ENCODE peak calls at places on chromosome 11, in four cellular contexts. V is mesendoderm, R is H9, A is H1. E is an unnamed sample.
A peak's percentile ranks its signal among the peaks of the same experiment; 100 is the strongest.

GRCh38 chr11:10032991-10033390 is 261.0 kb downstream of the SBF2 start:
- DNase-seq in R (no peak), A (no peak), V (no peak), E (peak; percentile 29)

GRCh38 chr11:114185436-114185835 is 110.8 kb upstream of the NNMT start:
- DNase-seq in V (no peak), R (no peak), A (no peak), E (no peak)

GRCh38 chr11:131223198-131223975 is 147.0 kb upstream of the NTM start:
- DNase-seq in V (peak; percentile 89), R (no peak), A (no peak), E (no peak)

GRCh38 chr11:114260483-114260882 is 35.7 kb upstream of the NNMT start:
- DNase-seq in V (no peak), R (no peak), A (no peak), E (no peak)

GRCh38 chr11:125429807-125430678 is 66.0 kb downstream of the FEZ1 start:
- DNase-seq in A (no peak), V (no peak), R (no peak), E (no peak)

GRCh38 chr11:46305295-46305694 is 27.8 kb downstream of the CREB3L1 start:
- DNase-seq in V (no peak), R (no peak), A (no peak), E (peak; percentile 35)

GRCh38 chr11:57480409-57481137 is 20.2 kb downstream of the RTN4RL2 start:
- DNase-seq in A (no peak), V (peak; percentile 92), R (peak; percentile 87), E (peak; percentile 25)

GRCh38 chr11:105144887-105145286 is 5.3 kb upstream of the CARD18 start:
- DNase-seq in R (no peak), A (no peak), V (peak; percentile 2), E (peak; percentile 89)

GRCh38 chr11:113417428-113417827 is 29.8 kb downstream of the ANKK1 start:
- DNase-seq in R (no peak), A (no peak), V (no peak), E (no peak)

GRCh38 chr11:132078677-132079076 is 708.3 kb downstream of the NTM start:
- DNase-seq in A (no peak), R (no peak), V (no peak), E (no peak)

GRCh38 chr11:57124912-57125311 is 56.8 kb upstream of the LRRC55 start:
- DNase-seq in R (no peak), V (peak; percentile 36), A (no peak), E (no peak)

GRCh38 chr11:77647906-77648305 is 10.3 kb upstream of the CLNS1A start:
- DNase-seq in R (no peak), A (no peak), V (no peak), E (no peak)

GRCh38 chr11:116224154-116224888 is 548.5 kb downstream of the BUD13 start:
- DNase-seq in V (peak; percentile 53), R (peak; percentile 57), A (no peak), E (peak; percentile 22)

GRCh38 chr11:103031834-103032233 is 60.1 kb downstream of the DCUN1D5 start:
- DNase-seq in A (no peak), V (no peak), R (no peak), E (peak; percentile 61)

GRCh38 chr11:65121447-65121864 is 478 bp downstream of the FAU start:
- DNase-seq in V (peak; percentile 51), R (no peak), A (no peak), E (no peak)

GRCh38 chr11:118883368-118884071 is at the start of gene CXCR5:
- DNase-seq in V (peak; percentile 80), R (no peak), A (no peak), E (peak; percentile 35)

GRCh38 chr11:122723576-122723975 is 68.1 kb downstream of the UBASH3B start:
- DNase-seq in V (no peak), R (no peak), A (no peak), E (peak; percentile 45)

GRCh38 chr11:20309626-20310025 is 53.9 kb upstream of the HTATIP2 start:
- DNase-seq in A (no peak), V (no peak), R (no peak), E (no peak)

DNA sequence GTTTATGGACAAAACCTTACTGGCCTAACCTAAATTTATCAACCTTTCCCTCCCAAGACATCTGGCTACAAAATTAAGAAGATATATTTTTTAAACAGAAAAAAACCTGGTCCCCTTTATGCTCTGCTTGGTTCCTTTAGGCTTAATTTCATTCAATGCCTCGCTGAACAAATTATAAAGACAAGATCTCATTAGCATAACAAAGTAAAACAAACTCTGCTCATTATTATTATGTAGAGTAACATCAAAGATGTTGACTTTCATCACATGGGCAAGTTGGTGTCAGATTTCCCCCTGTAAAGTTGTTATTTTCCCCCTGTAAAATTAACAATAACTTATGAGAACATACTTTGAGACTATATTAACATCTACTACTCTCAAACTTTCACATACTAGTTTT is 11.0 kb downstream of the RRAS2 start:
- DNase-seq in V (no peak), A (no peak), R (no peak), E (no peak)
- H2BK5ac ChIP-seq in V (no peak overlapping the region), A (no peak overlapping the region), R (no peak overlapping the region), E (no peak overlapping the region)

DNA sequence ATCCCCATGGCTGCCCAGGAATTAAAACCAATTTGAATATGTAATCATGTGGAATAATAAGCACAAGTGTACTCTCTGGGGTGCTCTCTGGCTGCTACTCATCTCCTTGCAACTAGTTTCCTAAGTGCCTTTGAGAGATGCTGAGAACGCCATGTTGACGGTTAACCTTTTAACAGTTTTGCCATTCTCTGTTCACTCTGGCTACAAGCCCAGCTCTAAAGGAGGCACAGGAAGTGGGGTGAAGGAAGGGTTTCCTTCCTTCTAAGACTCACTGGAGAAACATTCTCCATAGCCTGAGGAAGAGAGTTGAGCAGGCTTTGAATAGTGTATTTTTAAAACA is 122.0 kb upstream of the ZC3H12C start:
- DNase-seq in R (no peak), A (no peak), V (no peak), E (peak; percentile 84)
- H4K5ac ChIP-seq in R (no peak overlapping the region), A (no peak overlapping the region), V (no peak overlapping the region), E (no peak overlapping the region)

GRCh38 chr11:27255447-27255828 is 107.6 kb downstream of the CCDC34 start:
- DNase-seq in V (no peak), R (no peak), A (no peak), E (peak; percentile 83)
- H2BK5ac ChIP-seq in V (no peak overlapping the region), R (no peak overlapping the region), A (no peak overlapping the region), E (no peak overlapping the region)

GRCh38 chr11:83602116-83602515 is 315.9 kb upstream of the CCDC90B start:
- DNase-seq in V (no peak), R (no peak), A (no peak), E (no peak)
- H4K5ac ChIP-seq in V (no peak overlapping the region), R (no peak overlapping the region), A (no peak overlapping the region), E (no peak overlapping the region)

DNA sequence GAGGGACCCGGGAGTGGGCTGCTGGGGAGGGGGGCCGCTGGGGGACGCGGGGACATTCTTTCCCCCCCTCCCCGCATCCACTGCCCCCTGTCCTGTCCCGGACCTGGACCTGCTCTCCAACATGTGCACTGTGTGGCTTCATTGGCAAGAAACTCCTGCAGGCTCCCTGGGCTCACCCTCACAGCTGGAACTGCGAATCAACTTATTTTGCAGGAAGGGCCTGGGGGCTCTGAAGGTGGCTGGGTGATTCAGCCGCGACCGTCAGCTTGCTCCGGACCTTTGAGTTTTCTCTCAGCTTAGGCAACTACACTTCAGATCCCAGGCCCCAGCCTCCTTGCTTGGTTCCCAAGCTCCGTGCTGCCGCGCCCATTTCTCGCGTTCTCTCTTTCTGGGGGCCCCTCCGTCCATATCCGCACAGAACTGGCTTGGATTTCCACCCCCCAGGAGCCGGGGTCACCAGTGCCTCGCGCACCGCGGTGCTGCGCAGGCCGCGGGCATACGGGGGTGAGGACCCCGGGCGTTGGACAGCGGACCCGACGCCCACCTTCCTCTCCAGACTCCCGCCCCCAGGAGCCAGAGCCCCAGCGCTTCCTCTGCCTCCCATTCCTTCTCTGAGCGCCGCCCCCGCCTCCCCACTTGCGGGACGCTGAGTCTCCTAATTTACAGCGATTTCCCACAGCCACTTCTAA is 475 bp upstream of the AHNAK start:
- DNase-seq in V (peak; percentile 76), A (no peak), R (no peak), E (peak; percentile 49)
- H2BK5ac ChIP-seq in V (no peak overlapping the region), A (no peak overlapping the region), R (no peak overlapping the region), E (peak overlapping the region; percentile 67)

GRCh38 chr11:3995307-3995706 is 99.3 kb upstream of the RRM1 start:
- DNase-seq in A (no peak), V (no peak), R (no peak), E (no peak)
- H4K5ac ChIP-seq in A (no peak overlapping the region), V (no peak overlapping the region), R (no peak overlapping the region), E (no peak overlapping the region)

GRCh38 chr11:72418834-72419560 is 15.3 kb downstream of the CLPB start:
- DNase-seq in R (no peak), A (no peak), V (no peak), E (no peak)

GRCh38 chr11:72410956-72411355 is 23.4 kb downstream of the CLPB start:
- DNase-seq in V (no peak), A (no peak), R (no peak), E (no peak)

GRCh38 chr11:72409458-72409857 is 24.9 kb downstream of the CLPB start:
- DNase-seq in R (no peak), V (no peak), A (no peak), E (no peak)

GRCh38 chr11:72411623-72412532 is 22.5 kb downstream of the CLPB start:
- DNase-seq in R (no peak), V (peak; percentile 71), A (no peak), E (no peak)

DNA sequence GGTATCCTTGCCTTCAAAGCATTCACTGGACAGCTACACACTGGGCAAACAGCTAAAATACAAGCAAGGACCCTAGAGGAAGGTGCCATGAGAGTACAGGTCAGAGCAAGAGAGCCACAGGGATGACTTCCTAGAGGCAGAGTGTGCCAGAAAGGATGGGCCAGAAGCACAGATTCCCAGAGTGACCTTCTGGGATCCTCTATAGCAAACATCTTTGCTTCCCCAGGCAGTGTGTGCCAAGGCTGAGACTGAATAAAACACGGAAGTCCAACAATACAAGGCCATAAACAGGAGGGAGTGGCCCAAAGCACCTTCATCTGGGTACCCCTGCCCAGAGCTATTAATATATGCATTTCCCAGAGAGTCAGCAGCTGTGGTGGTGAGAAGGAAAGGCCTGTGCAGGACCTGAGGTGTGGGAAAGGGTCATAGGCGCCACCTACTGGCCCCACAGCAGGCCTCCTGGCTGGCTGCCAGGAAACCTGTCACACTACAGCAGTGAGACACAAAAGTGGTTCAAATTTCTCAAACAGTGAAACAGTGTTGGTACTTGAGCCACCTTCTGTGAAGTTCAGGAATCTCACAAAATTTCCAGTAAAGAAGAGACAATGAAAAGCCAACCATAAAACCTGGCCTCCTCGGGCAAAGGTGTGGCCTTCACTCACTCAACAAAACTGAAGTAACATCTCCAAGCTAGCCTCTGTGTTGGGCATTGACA is 20.3 kb downstream of the CLPB start:
- DNase-seq in R (peak; percentile 78), A (no peak), V (peak; percentile 73), E (peak; percentile 76)
- H2BK5ac ChIP-seq in R (no peak overlapping the region), A (peak overlapping the region; percentile 38), V (no peak overlapping the region), E (no peak overlapping the region)

GRCh38 chr11:1654388-1655167 is 25.0 kb downstream of the KRTAP5-5 start:
- DNase-seq in A (no peak), R (no peak), V (no peak), E (no peak)
- H4K5ac ChIP-seq in A (no peak overlapping the region), R (no peak overlapping the region), V (no peak overlapping the region), E (no peak overlapping the region)

GRCh38 chr11:283405-284080 is 5.3 kb downstream of the NLRP6 start:
- DNase-seq in V (no peak), A (no peak), R (no peak), E (no peak)

GRCh38 chr11:281486-282161 is 3.4 kb downstream of the NLRP6 start:
- DNase-seq in V (no peak), A (no peak), R (no peak), E (no peak)

GRCh38 chr11:284081-285020 is 4.6 kb upstream of the PGGHG start:
- DNase-seq in A (no peak), R (peak; percentile 34), V (no peak), E (no peak)

GRCh38 chr11:282171-282570 is 4.0 kb downstream of the NLRP6 start:
- DNase-seq in R (no peak), A (no peak), V (no peak), E (no peak)

GRCh38 chr11:282630-283360 is 4.6 kb downstream of the NLRP6 start:
- DNase-seq in A (no peak), V (no peak), R (no peak), E (no peak)
- H2BK5ac ChIP-seq in A (no peak overlapping the region), V (no peak overlapping the region), R (no peak overlapping the region), E (no peak overlapping the region)

E was measured in IMR-90.